ENCODE peak calls at places on chromosomes 6 and 20, in ten cellular contexts. W is A549, B is IMR-90, S is GM12878, Y is testis, E is right lobe of liver, O is HCT116, T is breast epithelium, V is ovary, Q is spleen. C is an unnamed sample.

GRCh38 chr20:33158637-33159385 is 9.1 kb upstream of the BPIFA2 start:
- DNase-seq in E (no peak), T (no peak), V (no peak), O (no peak), Y (no peak), W (no peak), S (no peak), Q (no peak), B (no peak), C (no peak)

GRCh38 chr20:38230957-38231785 is 29.4 kb downstream of the KIAA1755 start:
- DNase-seq in B (peak; percentile 59), W (no peak), Y (no peak), E (no peak), V (no peak), Q (no peak), S (no peak), O (no peak), T (no peak), C (no peak)

GRCh38 chr20:4601630-4602296 is 119.9 kb upstream of the PRND start:
- DNase-seq in Q (no peak), B (no peak), T (no peak), O (peak; percentile 44), W (no peak), V (no peak), S (no peak), Y (peak; percentile 81), E (no peak), C (no peak)

GRCh38 chr6:124854338-124854922 is 107.8 kb upstream of the RNF217 start:
- DNase-seq in T (no peak), E (no peak), W (no peak), B (no peak), Q (no peak), V (no peak), S (no peak), O (no peak), Y (no peak), C (no peak)

GRCh38 chr6:132256457-132256856 is 144.8 kb downstream of the MOXD1 start:
- DNase-seq in O (no peak), E (no peak), B (no peak), Q (no peak), Y (no peak), S (no peak), W (no peak), T (no peak), V (no peak), C (no peak)

GRCh38 chr6:33869826-33870423 is 66.1 kb upstream of the MLN start:
- DNase-seq in O (no peak), Y (no peak), Q (peak; percentile 52), B (no peak), E (no peak), W (no peak), S (no peak), T (no peak), V (no peak), C (no peak)

GRCh38 chr20:10540636-10541493 is 105.8 kb downstream of the SLX4IP start:
- DNase-seq in T (no peak), Q (no peak), V (no peak), Y (no peak), E (no peak), W (peak; percentile 86), O (peak; percentile 75), B (peak; percentile 94), S (no peak), C (no peak)

GRCh38 chr20:63955281-63955845 is 853 bp downstream of the UCKL1 start:
- DNase-seq in E (no peak), Q (no peak), O (no peak), W (peak; percentile 36), V (no peak), Y (peak; percentile 60), B (no peak), T (no peak), S (no peak), C (no peak)

DNA sequence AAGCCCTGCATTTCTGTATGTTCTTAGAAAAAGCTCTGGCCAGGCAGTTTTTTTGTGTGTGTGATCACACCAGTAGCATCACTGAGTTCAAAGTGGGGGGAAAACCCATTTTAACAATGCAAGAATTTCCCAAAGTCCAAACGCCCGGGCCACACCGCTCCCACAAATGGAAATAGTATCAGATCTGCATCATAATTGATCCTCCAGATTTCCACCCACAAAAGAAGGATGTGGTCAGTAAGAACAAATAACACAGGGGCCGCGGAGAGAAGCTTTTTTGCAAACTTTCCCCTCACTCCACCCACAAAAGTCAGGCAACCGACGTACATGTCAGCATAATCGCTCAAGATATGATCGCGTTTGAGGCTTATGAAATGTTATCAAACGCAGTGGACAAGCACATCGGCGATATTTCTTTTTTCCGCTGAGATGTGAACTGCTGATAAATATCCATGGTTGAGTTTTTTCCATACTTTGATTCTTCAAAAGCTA is 143.7 kb downstream of the ZFP64 start:
- DNase-seq in Y (no peak), S (no peak), B (peak; percentile 67), O (no peak), T (no peak), V (no peak), E (no peak), W (no peak), Q (no peak), C (no peak)
- H3K4me3 ChIP-seq in Y (no peak overlapping the region), S (no peak overlapping the region), B (no peak overlapping the region), O (no peak overlapping the region), T (no peak overlapping the region), V (no peak overlapping the region), E (no peak overlapping the region), W (no peak overlapping the region), Q (no peak overlapping the region), C (no peak overlapping the region)

GRCh38 chr6:150069707-150070106 is 786 bp upstream of the ULBP3 start:
- DNase-seq in S (no peak), O (no peak), T (no peak), E (peak; percentile 53), B (no peak), Y (peak; percentile 77), V (no peak), Q (no peak), W (no peak), C (no peak)

GRCh38 chr6:150072201-150072600 is 3.3 kb upstream of the ULBP3 start:
- DNase-seq in Q (peak; percentile 80), E (no peak), W (peak; percentile 76), S (no peak), V (no peak), T (peak; percentile 69), Y (no peak), O (peak; percentile 90), B (peak; percentile 16), C (peak; percentile 53)

GRCh38 chr6:150068173-150068785 is 642 bp downstream of the ULBP3 start:
- DNase-seq in O (no peak), Q (no peak), B (no peak), T (no peak), Y (no peak), S (no peak), W (no peak), E (no peak), V (no peak), C (no peak)

GRCh38 chr6:150070236-150070860 is 1.4 kb upstream of the ULBP3 start:
- DNase-seq in Y (no peak), S (no peak), W (no peak), Q (peak; percentile 78), E (no peak), B (no peak), V (no peak), T (no peak), O (no peak), C (no peak)

DNA sequence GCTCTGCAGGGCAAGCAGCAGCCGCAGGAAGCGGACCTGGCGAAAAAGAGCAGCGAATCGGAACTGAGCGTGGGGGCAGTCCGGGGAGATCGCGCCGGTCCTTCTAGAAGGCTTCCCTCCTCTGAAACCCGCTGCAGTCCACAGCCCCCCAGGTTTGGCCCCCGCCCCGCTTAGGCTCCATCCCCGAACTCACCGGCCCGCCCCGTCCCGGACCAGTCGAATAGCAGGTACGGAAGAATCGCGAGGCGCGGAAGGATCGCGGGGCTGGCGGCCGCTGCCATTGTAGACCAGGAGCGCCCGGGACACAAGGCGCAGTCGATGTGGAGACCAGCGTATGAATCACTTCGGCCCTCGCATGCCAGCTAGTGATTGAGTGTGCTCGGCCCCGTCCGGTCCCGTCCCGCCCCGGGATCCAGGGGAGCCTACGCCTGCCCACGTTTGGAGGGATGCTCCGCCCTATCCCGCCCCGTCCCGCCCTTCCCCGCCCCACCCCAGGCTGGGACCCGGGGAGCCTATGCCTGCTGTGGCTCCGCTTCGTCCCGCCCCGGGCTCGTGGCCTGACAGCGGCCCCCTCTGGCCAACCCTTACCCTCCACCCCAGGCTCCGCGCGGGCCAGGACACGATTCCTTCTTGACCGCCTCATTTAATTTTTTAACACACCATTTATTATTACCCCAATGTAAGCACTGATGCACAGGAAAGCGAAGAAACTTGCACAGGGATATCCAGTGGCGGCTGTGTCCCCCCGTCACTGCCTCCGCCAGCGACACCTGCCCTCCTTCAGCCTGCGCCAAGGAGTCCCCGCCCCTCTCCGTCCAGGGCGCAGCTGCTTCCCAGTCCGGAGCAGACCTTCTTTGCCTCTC is at the start of gene ULBP3:
- DNase-seq in S (no peak), O (peak; percentile 89), B (peak; percentile 93), Q (peak; percentile 91), E (peak; percentile 88), W (peak; percentile 89), V (peak; percentile 73), T (peak; percentile 81), Y (peak; percentile 88), C (peak; percentile 96)
- TF ChIP-seq POLR2A in S (peak; percentile 38), O (peak; percentile 83), B (peak; percentile 73), Q (no peak), E (peak; percentile 70), W (peak; percentile 84), V (no peak), T (peak; percentile 28), Y (no peak), C (no peak)

DNA sequence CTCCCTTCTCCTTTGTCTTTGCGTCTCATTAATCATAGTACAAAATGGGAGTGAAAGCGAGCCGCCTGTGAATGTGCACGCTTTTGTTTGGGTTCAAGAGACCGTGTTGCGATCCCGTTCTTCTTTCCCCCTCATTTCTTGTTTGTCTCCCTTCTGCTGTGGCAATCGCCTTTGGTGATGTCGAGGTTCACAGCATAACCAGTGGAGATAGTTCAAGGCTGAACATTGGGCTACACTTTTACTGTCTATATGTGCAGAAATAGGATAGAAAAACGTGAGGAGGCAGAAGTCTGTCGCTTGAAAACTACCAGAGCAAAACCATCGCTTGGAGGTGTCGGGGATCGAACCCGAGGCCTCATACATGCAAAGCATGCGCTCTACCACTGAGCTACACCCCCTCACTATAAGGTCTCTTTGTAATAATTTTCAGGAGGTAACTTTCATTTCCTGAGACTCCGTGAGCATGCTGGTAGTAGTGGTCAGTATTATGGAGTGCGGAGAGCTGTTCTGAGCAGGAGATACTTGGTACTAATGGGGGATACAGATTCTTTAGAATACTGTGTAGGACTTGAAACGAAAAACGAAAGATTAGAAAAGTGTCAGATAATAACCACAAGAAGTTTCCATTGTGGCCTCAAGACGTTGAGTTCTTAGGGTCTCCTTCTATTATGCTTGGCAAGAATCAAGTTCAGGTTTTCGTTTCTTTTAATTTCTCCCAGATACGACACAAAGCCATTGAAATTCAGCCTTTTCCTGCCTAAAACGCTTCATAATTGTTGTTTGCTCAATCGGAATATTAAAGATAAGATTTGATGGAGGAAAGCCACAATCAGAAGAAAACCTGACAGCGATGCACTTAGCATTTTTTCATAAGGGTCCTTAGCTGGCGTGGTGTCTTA is 106.6 kb downstream of the TRIM27 start:
- DNase-seq in W (peak; percentile 81), O (no peak), S (no peak), B (peak; percentile 86), Y (no peak), T (no peak), E (no peak), Q (no peak), V (no peak), C (no peak)
- H3K4me3 ChIP-seq in W (peak overlapping the region; percentile 51), O (peak overlapping the region; percentile 34), S (no peak overlapping the region), B (peak overlapping the region; percentile 11), Y (no peak overlapping the region), T (no peak overlapping the region), E (no peak overlapping the region), Q (no peak overlapping the region), V (no peak overlapping the region), C (no peak overlapping the region)

GRCh38 chr6:69973138-69973537 is 106.8 kb downstream of the COL19A1 start:
- DNase-seq in E (no peak), Q (no peak), W (no peak), Y (no peak), B (no peak), S (no peak), T (no peak), V (no peak), O (no peak), C (no peak)
- TF ChIP-seq POLR2A in E (no peak), Q (no peak), W (no peak), Y (no peak), B (no peak), S (no peak), T (no peak), V (no peak), O (no peak), C (no peak)

C was measured in lower leg skin.